ENCODE peak calls at places on chromosome 6, in seven cellular contexts. F, K, C, A, R, S and E are unnamed samples.

GRCh38 chr6:135250751-135251356 is 69.7 kb downstream of the MYB start:
- DNase-seq in F (no peak), K (no peak), C (no peak), A (peak), R (no peak), S (no peak), E (no peak)

GRCh38 chr6:94956910-94957309 is 620.4 kb upstream of the MANEA start:
- DNase-seq in F (no peak), K (no peak), C (no peak), A (no peak), R (no peak), S (no peak), E (no peak)

GRCh38 chr6:149905911-149906371 is 8.0 kb upstream of the RAET1E start:
- DNase-seq in F (no peak), K (no peak), C (no peak), A (no peak), R (no peak), S (no peak), E (no peak)

GRCh38 chr6:32255212-32256153 is 31.6 kb upstream of the NOTCH4 start:
- DNase-seq in F (peak), K (peak), C (peak), A (no peak), R (peak), S (peak), E (peak)

GRCh38 chr6:13235339-13235738 is 93.0 kb downstream of the TBC1D7 start:
- DNase-seq in F (no peak), K (no peak), C (no peak), A (no peak), R (no peak), S (no peak), E (no peak)

GRCh38 chr6:80363501-80363900 is 257.0 kb downstream of the BCKDHB start:
- DNase-seq in F (peak), K (no peak), C (no peak), A (no peak), R (no peak), S (no peak), E (no peak)

GRCh38 chr6:38570750-38571149 is 69.0 kb downstream of the BTBD9 start:
- DNase-seq in F (peak), K (no peak), C (no peak), A (no peak), R (no peak), S (no peak), E (no peak)

GRCh38 chr6:145787688-145788087 is 26.9 kb downstream of the FBXO30 start:
- DNase-seq in F (no peak), K (no peak), C (no peak), A (no peak), R (no peak), S (no peak), E (no peak)

GRCh38 chr6:150342126-150342525 is 26.7 kb upstream of the IYD start:
- DNase-seq in F (no peak), K (no peak), C (no peak), A (no peak), R (no peak), S (no peak), E (no peak)

GRCh38 chr6:28137458-28138020 is 4.1 kb upstream of the ZKSCAN8 start:
- DNase-seq in F (peak), K (no peak), C (no peak), A (no peak), R (no peak), S (no peak), E (no peak)

GRCh38 chr6:45045253-45045601 is 282.9 kb upstream of the RUNX2 start:
- DNase-seq in F (no peak), K (no peak), C (no peak), A (no peak), R (no peak), S (no peak), E (no peak)

GRCh38 chr6:33981421-33981820 is 164.5 kb downstream of the GRM4 start:
- DNase-seq in F (no peak), K (no peak), C (no peak), A (no peak), R (no peak), S (no peak), E (no peak)

GRCh38 chr6:139371421-139372253 is 2.8 kb downstream of the CITED2 start:
- DNase-seq in F (peak), K (no peak), C (no peak), A (no peak), R (no peak), S (no peak), E (no peak)

GRCh38 chr6:44569931-44570385 is 182.5 kb downstream of the CDC5L start:
- DNase-seq in F (peak), K (no peak), C (peak), A (no peak), R (no peak), S (peak), E (no peak)

GRCh38 chr6:130632288-130632687 is 194.9 kb upstream of the SMLR1 start:
- DNase-seq in F (peak), K (no peak), C (peak), A (peak), R (no peak), S (peak), E (no peak)

GRCh38 chr6:130843575-130844320 is 16.5 kb downstream of the SMLR1 start:
- DNase-seq in F (peak), K (no peak), C (peak), A (peak), R (no peak), S (no peak), E (no peak)

GRCh38 chr6:30922447-30922852 is 8.4 kb downstream of the VARS2 start:
- DNase-seq in F (no peak), K (no peak), C (no peak), A (no peak), R (no peak), S (no peak), E (no peak)

GRCh38 chr6:125365230-125365629 is 63.5 kb upstream of the HDDC2 start:
- DNase-seq in F (no peak), K (no peak), C (no peak), A (no peak), R (no peak), S (no peak), E (no peak)

GRCh38 chr6:25022140-25022553 is 86.4 kb upstream of the RIPOR2 start:
- DNase-seq in F (peak), K (no peak), C (no peak), A (no peak), R (no peak), S (no peak), E (no peak)

GRCh38 chr6:56914791-56915658 is 39.9 kb upstream of the BEND6 start:
- DNase-seq in F (peak), K (no peak), C (no peak), A (no peak), R (no peak), S (no peak), E (no peak)

GRCh38 chr6:41687501-41688175 is 47.8 kb downstream of the TFEB start:
- DNase-seq in F (no peak), K (no peak), C (no peak), A (no peak), R (no peak), S (no peak), E (no peak)

GRCh38 chr6:112475083-112475482 is 128.0 kb downstream of the RFPL4B start:
- DNase-seq in F (peak), K (no peak), C (no peak), A (no peak), R (no peak), S (no peak), E (no peak)

GRCh38 chr6:169571123-169571962 is 130.5 kb downstream of the WDR27 start:
- DNase-seq in F (no peak), K (no peak), C (peak), A (no peak), R (no peak), S (no peak), E (no peak)

GRCh38 chr6:20845592-20845991 is 311.3 kb downstream of the CDKAL1 start:
- DNase-seq in F (no peak), K (no peak), C (no peak), A (no peak), R (no peak), S (no peak), E (no peak)

GRCh38 chr6:53347250-53347920 is 1.4 kb downstream of the ELOVL5 start:
- DNase-seq in F (peak), K (no peak), C (no peak), A (no peak), R (no peak), S (no peak), E (no peak)

GRCh38 chr6:44671333-44671732 is 283.8 kb downstream of the CDC5L start:
- DNase-seq in F (no peak), K (no peak), C (no peak), A (no peak), R (no peak), S (no peak), E (no peak)

GRCh38 chr6:133644548-133644947 is 244.4 kb upstream of the TCF21 start:
- DNase-seq in F (no peak), K (no peak), C (no peak), A (no peak), R (no peak), S (no peak), E (no peak)

GRCh38 chr6:35177139-35177538 is 36.0 kb upstream of the TCP11 start:
- DNase-seq in F (no peak), K (no peak), C (no peak), A (no peak), R (no peak), S (no peak), E (no peak)

GRCh38 chr6:133130863-133131262 is 110.3 kb upstream of the EYA4 start:
- DNase-seq in F (no peak), K (no peak), C (peak), A (peak), R (no peak), S (no peak), E (no peak)